ENCODE peak calls at places on chromosomes 16 and 17, in seven cellular contexts. H is NCI-H524; F is NCI-H1105 treated with DMSO at 0.1 percent for 48 hours; Z is occipital lobe; V is hepatic stellate cell; O is Kasumi-1; X is stimulated activated CD8-positive, alpha-beta memory T cell treated with anti-CD3 and anti-CD28 coated beads, Interleukin-12 subunit alpha, Interleukin-12 subunit beta, amount 100 ng/mL, for 1 hour. I is an unnamed sample.

GRCh38 chr16:82011199-82011641 is at the start of gene SDR42E1:
- DNase-seq in X (peak; percentile 45), H (peak; percentile 88), O (no peak), Z (no peak), V (no peak), F (peak; percentile 69), I (peak; percentile 93)

GRCh38 chr16:57422026-57422944 is 17.7 kb downstream of the CCL17 start:
- DNase-seq in H (peak; percentile 76), V (peak; percentile 71), Z (no peak), F (peak; percentile 13), O (no peak), X (no peak), I (peak; percentile 27)

GRCh38 chr17:3256575-3256974 is 41.6 kb downstream of the OR3A1 start:
- DNase-seq in H (no peak), O (no peak), F (no peak), V (no peak), Z (no peak), X (no peak), I (no peak)

GRCh38 chr16:50509521-50510341 is 38.5 kb upstream of the NKD1 start:
- DNase-seq in O (peak; percentile 13), X (peak; percentile 9), Z (no peak), V (no peak), H (peak; percentile 36), F (peak; percentile 52), I (no peak)

GRCh38 chr17:72788950-72789585 is 303.4 kb downstream of the SLC39A11 start:
- DNase-seq in V (no peak), X (no peak), H (no peak), F (no peak), O (no peak), Z (no peak), I (no peak)

GRCh38 chr16:48478418-48478817 is 93.2 kb upstream of the SIAH1 start:
- DNase-seq in F (no peak), O (no peak), Z (no peak), H (no peak), X (no peak), V (no peak), I (no peak)

GRCh38 chr16:68229431-68230175 is 6.3 kb downstream of the ESRP2 start:
- DNase-seq in H (peak; percentile 80), V (peak; percentile 74), F (peak; percentile 28), X (no peak), O (peak; percentile 72), Z (no peak), I (peak; percentile 76)

GRCh38 chr17:49035470-49036269 is 38.5 kb downstream of the IGF2BP1 start:
- DNase-seq in F (peak; percentile 4), H (peak; percentile 22), V (peak; percentile 65), Z (no peak), X (no peak), O (peak; percentile 69), I (peak; percentile 35)

GRCh38 chr16:19689342-19689741 is 28.7 kb downstream of the KNOP1 start:
- DNase-seq in H (no peak), O (no peak), X (no peak), F (no peak), V (no peak), Z (no peak), I (no peak)

GRCh38 chr17:1100382-1100781 is 79.4 kb downstream of the ABR start:
- DNase-seq in X (no peak), V (no peak), H (no peak), Z (no peak), O (no peak), F (no peak), I (no peak)

GRCh38 chr17:18008496-18009268 is 30.3 kb downstream of the ATPAF2 start:
- DNase-seq in F (no peak), Z (no peak), V (peak; percentile 78), X (no peak), H (no peak), O (no peak), I (no peak)

GRCh38 chr17:13120864-13121263 is 103.0 kb upstream of the ELAC2 start:
- DNase-seq in F (no peak), H (no peak), Z (no peak), O (no peak), X (no peak), V (no peak), I (no peak)

GRCh38 chr16:57231821-57232350 is 13.2 kb upstream of the ARL2BP start:
- DNase-seq in O (no peak), F (no peak), Z (no peak), X (no peak), V (no peak), H (no peak), I (peak; percentile 40)

GRCh38 chr16:25140459-25140858 is 28.9 kb downstream of the LCMT1 start:
- DNase-seq in O (no peak), X (no peak), H (no peak), V (no peak), F (no peak), Z (no peak), I (no peak)

GRCh38 chr17:7133424-7133823 is 18.8 kb upstream of the ASGR2 start:
- DNase-seq in X (no peak), F (no peak), O (peak; percentile 19), Z (no peak), V (no peak), H (no peak), I (no peak)

GRCh38 chr17:74512041-74512440 is 19.2 kb downstream of the CD300LB start:
- DNase-seq in F (no peak), Z (no peak), H (no peak), O (no peak), V (no peak), X (no peak), I (no peak)

GRCh38 chr16:48053346-48053745 is 102.4 kb downstream of the ABCC12 start:
- DNase-seq in Z (no peak), F (no peak), V (peak; percentile 12), X (no peak), H (no peak), O (no peak), I (no peak)

GRCh38 chr16:10308305-10309193 is 77.3 kb upstream of the ATF7IP2 start:
- DNase-seq in O (no peak), X (no peak), V (no peak), Z (no peak), H (no peak), F (no peak), I (no peak)

GRCh38 chr16:22225060-22225459 is 19.0 kb downstream of the EEF2K start:
- DNase-seq in O (no peak), V (no peak), X (no peak), F (no peak), H (no peak), Z (peak; percentile 69), I (no peak)

GRCh38 chr16:65867276-65867990 is 499.1 kb upstream of the CDH5 start:
- DNase-seq in X (no peak), F (no peak), O (no peak), Z (no peak), V (no peak), H (no peak), I (no peak)

GRCh38 chr16:81659249-81659648 is 119.8 kb upstream of the PLCG2 start:
- DNase-seq in H (no peak), X (no peak), V (no peak), Z (no peak), F (no peak), O (no peak), I (no peak)

GRCh38 chr17:57429966-57430365 is 173.6 kb downstream of the MSI2 start:
- DNase-seq in H (no peak), O (no peak), Z (no peak), X (no peak), F (no peak), V (no peak), I (no peak)

GRCh38 chr16:85461814-85462404 is 151.2 kb upstream of the GSE1 start:
- DNase-seq in F (peak; percentile 74), O (no peak), H (peak; percentile 89), X (no peak), V (peak; percentile 73), Z (no peak), I (peak; percentile 90)

GRCh38 chr17:27459433-27459832 is 3.2 kb downstream of the KSR1 start:
- DNase-seq in F (no peak), H (no peak), O (no peak), Z (no peak), V (no peak), X (no peak), I (no peak)

I was measured in NCI-H2171 treated with DMSO at 0.1 percent for 48 hours.